ENCODE peak calls at places on chromosomes 12 and 14, in seven cellular contexts. A, C, X, T, Y, P and D are unnamed samples.

GRCh38 chr12:126051611-126052107 is 986.4 kb downstream of the AACS start:
- DNase-seq in Y (peak), T (peak), X (no peak), P (no peak), A (no peak), C (no peak), D (no peak)

GRCh38 chr14:101340556-101340955 is 220.7 kb upstream of the DIO3 start:
- DNase-seq in C (no peak), P (no peak), Y (no peak), A (no peak), T (no peak), X (no peak), D (no peak)

GRCh38 chr12:47704719-47705118 is 1.1 kb downstream of the RPAP3 start:
- DNase-seq in Y (no peak), T (no peak), A (no peak), X (no peak), C (no peak), P (no peak), D (no peak)

GRCh38 chr12:25502071-25502555 is 51.0 kb downstream of the LMNTD1 start:
- DNase-seq in C (no peak), A (no peak), T (no peak), Y (no peak), X (no peak), P (no peak), D (no peak)

GRCh38 chr12:72230589-72230988 is 41.6 kb upstream of the TRHDE start:
- DNase-seq in P (no peak), Y (no peak), C (no peak), T (no peak), X (no peak), A (peak), D (no peak)

GRCh38 chr12:105888696-105889095 is 250.1 kb downstream of the NUAK1 start:
- DNase-seq in A (no peak), P (no peak), T (no peak), Y (no peak), X (no peak), C (no peak), D (no peak)

GRCh38 chr14:104680806-104681688 is 8.4 kb upstream of the INF2 start:
- DNase-seq in T (no peak), P (no peak), Y (peak), C (peak), A (peak), X (no peak), D (peak)

GRCh38 chr14:94380225-94381148 is 7.9 kb downstream of the SERPINA1 start:
- DNase-seq in T (no peak), Y (no peak), A (no peak), C (no peak), P (no peak), X (no peak), D (no peak)

GRCh38 chr14:71165650-71166049 is 258.4 kb downstream of the PCNX1 start:
- DNase-seq in Y (no peak), P (no peak), T (no peak), X (no peak), A (no peak), C (no peak), D (no peak)

GRCh38 chr14:68649461-68650189 is 143.2 kb downstream of the ZFP36L1 start:
- DNase-seq in A (peak), C (peak), X (no peak), P (no peak), T (no peak), Y (peak), D (no peak)

GRCh38 chr12:101441835-101442234 is 33.3 kb upstream of the SPIC start:
- DNase-seq in X (no peak), T (no peak), Y (no peak), P (no peak), C (no peak), A (no peak), D (no peak)

GRCh38 chr12:91926810-91927209 is 218.8 kb downstream of the BTG1 start:
- DNase-seq in A (peak), Y (peak), P (no peak), T (peak), X (no peak), C (no peak), D (no peak)

GRCh38 chr14:57749267-57749666 is 116.6 kb downstream of the SLC35F4 start:
- DNase-seq in A (peak), Y (peak), X (no peak), C (no peak), P (no peak), T (no peak), D (no peak)

GRCh38 chr12:86275356-86275755 is 19.2 kb upstream of the MGAT4C start:
- DNase-seq in A (no peak), X (no peak), Y (no peak), P (no peak), T (no peak), C (no peak), D (no peak)

GRCh38 chr14:52360831-52361230 is 46.7 kb downstream of the PTGER2 start:
- DNase-seq in C (no peak), A (no peak), Y (no peak), P (no peak), X (no peak), T (peak), D (no peak)

GRCh38 chr12:5506295-5506694 is 74.4 kb downstream of the NTF3 start:
- DNase-seq in C (no peak), A (no peak), X (no peak), Y (no peak), T (no peak), P (no peak), D (no peak)

GRCh38 chr12:78820946-78821345 is 43.6 kb upstream of the SYT1 start:
- DNase-seq in Y (peak), C (no peak), P (no peak), X (no peak), T (no peak), A (no peak), D (no peak)

GRCh38 chr14:69660344-69661193 is 49.2 kb downstream of the SUSD6 start:
- DNase-seq in Y (no peak), A (no peak), C (no peak), X (no peak), T (no peak), P (no peak), D (no peak)

GRCh38 chr14:71711619-71712018 is 220.6 kb upstream of the RGS6 start:
- DNase-seq in C (no peak), P (no peak), A (peak), Y (peak), T (no peak), X (no peak), D (no peak)

GRCh38 chr12:84636801-84637285 is 275.8 kb downstream of the SLC6A15 start:
- DNase-seq in A (no peak), T (no peak), X (no peak), P (no peak), Y (peak), C (no peak), D (no peak)